ENCODE peak calls at places on chromosomes 5 and 9, in nine cellular contexts. Q is stimulated activated CD4-positive, alpha-beta T cell treated with anti-CD3 and anti-CD28 coated beads, Interleukin-1b, Interleukin-23, amount 100 ng/mL, for 4 hours; P is ACHN; S is fibroblast of gingiva; I is activated T-helper 1 cell treated with anti-CD3 and anti-CD28 coated beads, Interleukin-2, amount 50 U/mL, for 16 hours; F is hypothalamus; O is NAMALWA; M is T follicular helper cell; H is amygdala. Y is an unnamed sample.

GRCh38 chr5:51465165-51465564 is 81.9 kb downstream of the ISL1 start:
- DNase-seq in Q (no peak), P (no peak), S (no peak), I (no peak), F (no peak), O (no peak), M (no peak), H (no peak), Y (no peak)

GRCh38 chr9:28648723-28649122 is 1075.4 kb upstream of the C9orf72 start:
- DNase-seq in Q (no peak), P (peak; percentile 26), S (no peak), I (no peak), F (no peak), O (peak; percentile 27), M (no peak), H (no peak), Y (no peak)

GRCh38 chr5:139523635-139524445 is 37.3 kb upstream of the UBE2D2 start:
- DNase-seq in Q (no peak), P (no peak), S (no peak), I (no peak), F (no peak), O (no peak), M (no peak), H (no peak), Y (no peak)

GRCh38 chr9:79257215-79257614 is 314.6 kb upstream of the TLE4 start:
- DNase-seq in Q (no peak), P (peak; percentile 28), S (no peak), I (no peak), F (no peak), O (no peak), M (no peak), H (no peak), Y (no peak)

GRCh38 chr5:78959767-78960166 is 25.3 kb downstream of the ARSB start:
- DNase-seq in Q (no peak), P (no peak), S (no peak), I (no peak), F (no peak), O (no peak), M (no peak), H (no peak), Y (no peak)

GRCh38 chr5:24712947-24713346 is 68.2 kb upstream of the CDH10 start:
- DNase-seq in Q (no peak), P (no peak), S (no peak), I (no peak), F (no peak), O (no peak), M (no peak), H (no peak), Y (no peak)

GRCh38 chr5:106964102-106964501 is 706.6 kb downstream of the EFNA5 start:
- DNase-seq in Q (no peak), P (peak; percentile 81), S (peak; percentile 3), I (no peak), F (no peak), O (no peak), M (no peak), H (no peak), Y (no peak)

GRCh38 chr5:178688551-178688950 is 41.9 kb downstream of the ZNF354A start:
- DNase-seq in Q (no peak), P (no peak), S (no peak), I (no peak), F (no peak), O (no peak), M (no peak), H (no peak), Y (no peak)

GRCh38 chr5:87081511-87082372 is 185.9 kb upstream of the RASA1 start:
- DNase-seq in Q (peak; percentile 28), P (no peak), S (no peak), I (no peak), F (no peak), O (peak; percentile 76), M (no peak), H (no peak), Y (no peak)

GRCh38 chr5:12312343-12312742 is 408.1 kb upstream of the CTNND2 start:
- DNase-seq in Q (no peak), P (no peak), S (no peak), I (no peak), F (no peak), O (no peak), M (no peak), H (no peak), Y (no peak)